ENCODE peak calls at places on chromosomes 12 and 14, in five cellular contexts. One of them, this sample, is unnamed.

GRCh38 chr12:63419119-63419518 is 249.2 kb downstream of the DPY19L2 start:
- DNase-seq in effector memory CD4-positive, alpha-beta T cell: no peak
- DNase-seq in stimulated activated CD4-positive, alpha-beta T cell treated with anti-CD3 and anti-CD28 coated beads, Interleukin-15, amount 100 ng/mL, for 1 hour: no peak
- DNase-seq in kidney glomerular epithelial cell: no peak
- DNase-seq in cardiac muscle cell: no peak
- DNase-seq in this sample: no peak

GRCh38 chr12:95601626-95602025 is 50.4 kb upstream of the USP44 start:
- DNase-seq in stimulated activated CD4-positive, alpha-beta T cell treated with anti-CD3 and anti-CD28 coated beads, Interleukin-15, amount 100 ng/mL, for 1 hour: no peak
- DNase-seq in cardiac muscle cell: no peak
- DNase-seq in kidney glomerular epithelial cell: peak; percentile 64
- DNase-seq in effector memory CD4-positive, alpha-beta T cell: no peak
- DNase-seq in this sample: no peak

GRCh38 chr14:49769171-49769570 is 1.2 kb downstream of the KLHDC2 start:
- DNase-seq in cardiac muscle cell: no peak
- DNase-seq in kidney glomerular epithelial cell: peak; percentile 29
- DNase-seq in stimulated activated CD4-positive, alpha-beta T cell treated with anti-CD3 and anti-CD28 coated beads, Interleukin-15, amount 100 ng/mL, for 1 hour: no peak
- DNase-seq in effector memory CD4-positive, alpha-beta T cell: no peak
- DNase-seq in this sample: no peak

GRCh38 chr14:50051706-50052105 is 64.7 kb downstream of the VCPKMT start:
- DNase-seq in stimulated activated CD4-positive, alpha-beta T cell treated with anti-CD3 and anti-CD28 coated beads, Interleukin-15, amount 100 ng/mL, for 1 hour: no peak
- DNase-seq in cardiac muscle cell: no peak
- DNase-seq in kidney glomerular epithelial cell: no peak
- DNase-seq in effector memory CD4-positive, alpha-beta T cell: no peak
- DNase-seq in this sample: no peak

GRCh38 chr12:5258498-5258897 is 173.4 kb upstream of the NTF3 start:
- DNase-seq in cardiac muscle cell: no peak
- DNase-seq in effector memory CD4-positive, alpha-beta T cell: no peak
- DNase-seq in stimulated activated CD4-positive, alpha-beta T cell treated with anti-CD3 and anti-CD28 coated beads, Interleukin-15, amount 100 ng/mL, for 1 hour: no peak
- DNase-seq in kidney glomerular epithelial cell: no peak
- DNase-seq in this sample: no peak

GRCh38 chr14:101992708-101993107 is 28.3 kb downstream of the DYNC1H1 start:
- DNase-seq in effector memory CD4-positive, alpha-beta T cell: no peak
- DNase-seq in kidney glomerular epithelial cell: no peak
- DNase-seq in stimulated activated CD4-positive, alpha-beta T cell treated with anti-CD3 and anti-CD28 coated beads, Interleukin-15, amount 100 ng/mL, for 1 hour: no peak
- DNase-seq in cardiac muscle cell: no peak
- DNase-seq in this sample: no peak

GRCh38 chr12:131092911-131093901 is 139.5 kb downstream of the ADGRD1 start:
- DNase-seq in stimulated activated CD4-positive, alpha-beta T cell treated with anti-CD3 and anti-CD28 coated beads, Interleukin-15, amount 100 ng/mL, for 1 hour: no peak
- DNase-seq in cardiac muscle cell: no peak
- DNase-seq in effector memory CD4-positive, alpha-beta T cell: no peak
- DNase-seq in kidney glomerular epithelial cell: no peak
- DNase-seq in this sample: no peak

GRCh38 chr12:6372403-6373003 is 2.9 kb downstream of the SCNN1A start:
- DNase-seq in kidney glomerular epithelial cell: peak; percentile 64
- DNase-seq in effector memory CD4-positive, alpha-beta T cell: no peak
- DNase-seq in stimulated activated CD4-positive, alpha-beta T cell treated with anti-CD3 and anti-CD28 coated beads, Interleukin-15, amount 100 ng/mL, for 1 hour: no peak
- DNase-seq in cardiac muscle cell: no peak
- DNase-seq in this sample: no peak

GRCh38 chr14:99460793-99461192 is 19.9 kb downstream of the SETD3 start:
- DNase-seq in kidney glomerular epithelial cell: no peak
- DNase-seq in effector memory CD4-positive, alpha-beta T cell: no peak
- DNase-seq in cardiac muscle cell: no peak
- DNase-seq in stimulated activated CD4-positive, alpha-beta T cell treated with anti-CD3 and anti-CD28 coated beads, Interleukin-15, amount 100 ng/mL, for 1 hour: no peak
- DNase-seq in this sample: no peak

GRCh38 chr12:5259523-5259922 is 172.4 kb upstream of the NTF3 start:
- DNase-seq in effector memory CD4-positive, alpha-beta T cell: no peak
- DNase-seq in cardiac muscle cell: no peak
- DNase-seq in kidney glomerular epithelial cell: no peak
- DNase-seq in stimulated activated CD4-positive, alpha-beta T cell treated with anti-CD3 and anti-CD28 coated beads, Interleukin-15, amount 100 ng/mL, for 1 hour: no peak
- DNase-seq in this sample: no peak

GRCh38 chr12:3644103-3644502 is 108.8 kb downstream of the CRACR2A start:
- DNase-seq in effector memory CD4-positive, alpha-beta T cell: no peak
- DNase-seq in cardiac muscle cell: no peak
- DNase-seq in stimulated activated CD4-positive, alpha-beta T cell treated with anti-CD3 and anti-CD28 coated beads, Interleukin-15, amount 100 ng/mL, for 1 hour: no peak
- DNase-seq in kidney glomerular epithelial cell: no peak
- DNase-seq in this sample: no peak

GRCh38 chr14:99194736-99195135 is 77.3 kb downstream of the BCL11B start:
- DNase-seq in effector memory CD4-positive, alpha-beta T cell: no peak
- DNase-seq in cardiac muscle cell: no peak
- DNase-seq in kidney glomerular epithelial cell: no peak
- DNase-seq in stimulated activated CD4-positive, alpha-beta T cell treated with anti-CD3 and anti-CD28 coated beads, Interleukin-15, amount 100 ng/mL, for 1 hour: no peak
- DNase-seq in this sample: no peak

GRCh38 chr14:59918824-59919581 is 941 bp upstream of the LRRC9 start:
- DNase-seq in effector memory CD4-positive, alpha-beta T cell: no peak
- DNase-seq in stimulated activated CD4-positive, alpha-beta T cell treated with anti-CD3 and anti-CD28 coated beads, Interleukin-15, amount 100 ng/mL, for 1 hour: no peak
- DNase-seq in cardiac muscle cell: peak; percentile 51
- DNase-seq in kidney glomerular epithelial cell: peak; percentile 18
- DNase-seq in this sample: no peak

GRCh38 chr12:69570545-69571399 is 14.5 kb upstream of the CCT2 start:
- DNase-seq in stimulated activated CD4-positive, alpha-beta T cell treated with anti-CD3 and anti-CD28 coated beads, Interleukin-15, amount 100 ng/mL, for 1 hour: peak; percentile 18
- DNase-seq in cardiac muscle cell: peak; percentile 81
- DNase-seq in effector memory CD4-positive, alpha-beta T cell: peak; percentile 32
- DNase-seq in kidney glomerular epithelial cell: peak; percentile 66
- DNase-seq in this sample: peak; percentile 9

GRCh38 chr12:68439368-68440045 is 107.3 kb upstream of the MDM1 start:
- DNase-seq in kidney glomerular epithelial cell: no peak
- DNase-seq in effector memory CD4-positive, alpha-beta T cell: no peak
- DNase-seq in cardiac muscle cell: no peak
- DNase-seq in stimulated activated CD4-positive, alpha-beta T cell treated with anti-CD3 and anti-CD28 coated beads, Interleukin-15, amount 100 ng/mL, for 1 hour: no peak
- DNase-seq in this sample: no peak

GRCh38 chr12:59579616-59580015 is 16.2 kb upstream of the SLC16A7 start:
- DNase-seq in effector memory CD4-positive, alpha-beta T cell: no peak
- DNase-seq in kidney glomerular epithelial cell: no peak
- DNase-seq in stimulated activated CD4-positive, alpha-beta T cell treated with anti-CD3 and anti-CD28 coated beads, Interleukin-15, amount 100 ng/mL, for 1 hour: no peak
- DNase-seq in cardiac muscle cell: no peak
- DNase-seq in this sample: no peak

GRCh38 chr14:66508846-66509621 is 1.1 kb downstream of the GPHN start:
- DNase-seq in stimulated activated CD4-positive, alpha-beta T cell treated with anti-CD3 and anti-CD28 coated beads, Interleukin-15, amount 100 ng/mL, for 1 hour: peak; percentile 9
- DNase-seq in effector memory CD4-positive, alpha-beta T cell: peak; percentile 9
- DNase-seq in cardiac muscle cell: peak; percentile 57
- DNase-seq in kidney glomerular epithelial cell: peak; percentile 5
- DNase-seq in this sample: no peak

This sample was measured in activated T-helper 1 cell treated with Interleukin-2 at 50 U/mL for 16 hours.